ENCODE peak calls at places on chromosomes 1 and 21, in four cellular contexts. G is AG04450, O is WTC11, H is kidney epithelial cell. X is an unnamed sample.

GRCh38 chr1:163768581-163768980 is 446.8 kb downstream of the NUF2 start:
- DNase-seq in G (no peak), O (no peak), H (no peak), X (no peak)

GRCh38 chr1:94335950-94336349 is 82.2 kb upstream of the ABCD3 start:
- DNase-seq in G (peak), O (peak), H (no peak), X (no peak)

GRCh38 chr1:186082235-186082937 is 292.7 kb downstream of the TPR start:
- DNase-seq in G (no peak), O (no peak), H (peak), X (no peak)

GRCh38 chr1:2866415-2867086 is 65.1 kb upstream of the TTC34 start:
- DNase-seq in G (no peak), O (no peak), H (no peak), X (no peak)

GRCh38 chr1:62295921-62296451 is 23.2 kb downstream of the KANK4 start:
- DNase-seq in G (no peak), O (no peak), H (no peak), X (no peak)

GRCh38 chr1:212981025-212981495 is 30.7 kb downstream of the VASH2 start:
- DNase-seq in G (no peak), O (peak), H (no peak), X (no peak)

GRCh38 chr1:166479052-166479631 is 312.3 kb upstream of the FAM78B start:
- DNase-seq in G (peak), O (peak), H (no peak), X (peak)

GRCh38 chr1:111225717-111226400 is 1.7 kb upstream of the CHI3L2 start:
- DNase-seq in G (no peak), O (no peak), H (no peak), X (no peak)

GRCh38 chr1:228205526-228206436 is 2.1 kb upstream of the OBSCN start:
- DNase-seq in G (no peak), O (no peak), H (no peak), X (no peak)

GRCh38 chr1:240701412-240701811 is 89.5 kb upstream of the GREM2 start:
- DNase-seq in G (peak), O (no peak), H (peak), X (no peak)

GRCh38 chr1:106798991-106799390 is 257.5 kb upstream of the PRMT6 start:
- DNase-seq in G (no peak), O (no peak), H (no peak), X (no peak)

GRCh38 chr21:44711327-44712202 is at the start of gene TSPEAR:
- DNase-seq in G (no peak), O (no peak), H (no peak), X (no peak)

GRCh38 chr1:28822779-28823178 is 10.8 kb downstream of the OPRD1 start:
- DNase-seq in G (no peak), O (no peak), H (no peak), X (no peak)

GRCh38 chr1:244154882-244155531 is 103.9 kb downstream of the ZBTB18 start:
- DNase-seq in G (no peak), O (peak), H (no peak), X (no peak)

GRCh38 chr1:198556969-198557368 is 16.5 kb upstream of the ATP6V1G3 start:
- DNase-seq in G (no peak), O (no peak), H (no peak), X (no peak)

GRCh38 chr1:42334240-42335049 is 590 bp downstream of the FOXJ3 start:
- DNase-seq in G (no peak), O (peak), H (no peak), X (no peak)

GRCh38 chr21:46062471-46063211 is 35.3 kb upstream of the COL6A2 start:
- DNase-seq in G (no peak), O (no peak), H (no peak), X (no peak)

GRCh38 chr1:232641507-232641906 is 11.6 kb upstream of the SIPA1L2 start:
- DNase-seq in G (no peak), O (no peak), H (no peak), X (no peak)

GRCh38 chr1:232644209-232644608 is 14.3 kb upstream of the SIPA1L2 start:
- DNase-seq in G (no peak), O (no peak), H (no peak), X (no peak)

GRCh38 chr1:232648316-232648715 is 18.4 kb upstream of the SIPA1L2 start:
- DNase-seq in G (no peak), O (no peak), H (no peak), X (no peak)

GRCh38 chr1:232643227-232643626 is 13.3 kb upstream of the SIPA1L2 start:
- DNase-seq in G (no peak), O (no peak), H (no peak), X (no peak)
- TF ChIP-seq CTCF in G (peak), O (no peak), H (no peak), X (no peak)

GRCh38 chr1:37038079-37038702 is 3.9 kb upstream of the GRIK3 start:
- DNase-seq in G (no peak), O (peak), H (no peak), X (no peak)
- TF ChIP-seq CTCF in G (no peak), O (no peak), H (no peak), X (peak)

DNA sequence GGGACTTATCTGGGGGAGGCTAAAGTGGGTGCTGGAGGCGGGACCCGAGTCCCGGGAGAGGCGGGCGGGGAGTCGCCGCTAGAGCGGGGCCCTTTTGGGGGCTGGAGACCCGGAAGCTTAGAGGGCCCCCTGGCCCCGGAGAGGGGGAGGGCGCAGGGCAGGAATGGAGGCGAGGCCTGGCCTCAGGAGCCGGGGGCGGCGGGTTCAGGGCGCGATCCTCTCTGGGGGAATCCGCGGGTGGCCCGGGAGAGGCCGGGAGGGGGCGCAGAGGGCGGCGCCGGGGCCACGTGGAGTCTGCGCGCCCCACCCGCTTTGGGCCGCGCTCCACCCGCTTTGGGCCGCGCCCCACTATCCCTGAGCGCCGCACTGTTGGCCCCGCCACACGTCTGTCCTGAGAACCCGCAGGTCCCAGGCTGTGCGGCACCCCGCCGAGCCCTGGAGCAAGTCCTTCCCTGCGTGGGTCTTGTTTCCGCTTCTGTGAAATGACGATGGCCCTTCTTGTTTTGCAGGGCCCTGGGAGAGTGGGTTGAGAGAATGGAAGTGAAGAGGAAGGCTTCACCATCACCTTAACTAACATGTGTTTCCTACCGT is 84.4 kb downstream of the NKAIN1 start:
- DNase-seq in G (no peak), O (peak), H (no peak), X (no peak)
- TF ChIP-seq CTCF in G (peak), O (no peak), H (peak), X (no peak)

DNA sequence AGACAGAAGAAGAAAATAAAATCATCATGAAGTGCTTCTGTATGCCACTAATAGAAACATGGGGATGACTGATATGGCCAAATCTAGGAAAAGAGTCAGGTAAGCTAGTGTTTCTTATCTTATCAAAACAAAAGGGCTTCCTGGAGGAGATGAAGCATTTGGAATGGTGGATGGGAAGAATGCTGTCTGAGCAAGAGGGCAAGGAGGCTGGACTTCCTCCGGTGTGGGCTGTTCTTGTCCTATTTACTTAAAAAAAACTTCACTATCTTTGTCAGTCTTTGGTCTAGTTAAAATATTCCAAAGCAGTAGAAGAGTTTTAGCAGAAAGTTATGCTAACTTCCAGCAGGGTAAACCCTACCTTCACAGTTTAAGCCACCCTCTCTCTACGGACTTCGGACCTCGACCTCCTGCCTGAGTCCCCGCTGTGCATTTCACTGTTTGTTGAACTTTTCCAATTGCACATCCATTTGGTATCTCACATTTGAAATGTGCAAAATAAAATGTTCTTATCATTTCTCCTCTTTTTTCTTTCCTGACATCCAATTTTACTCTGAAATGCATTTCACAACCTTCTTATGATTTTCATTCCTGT is 64.8 kb upstream of the TSPAN2 start:
- DNase-seq in G (no peak), O (no peak), H (no peak), X (no peak)
- TF ChIP-seq CTCF in G (no peak), O (no peak), H (no peak), X (no peak)

GRCh38 chr1:27366113-27366410 is 699 bp downstream of the MAP3K6 start:
- DNase-seq in G (no peak), O (peak), H (no peak), X (no peak)

GRCh38 chr1:27372022-27372807 is 2.4 kb downstream of the FCN3 start:
- DNase-seq in G (no peak), O (no peak), H (no peak), X (no peak)

GRCh38 chr1:27366411-27367159 is at the start of gene MAP3K6:
- DNase-seq in G (peak), O (peak), H (no peak), X (no peak)

GRCh38 chr1:27367160-27367650 is 444 bp upstream of the MAP3K6 start:
- DNase-seq in G (no peak), O (peak), H (no peak), X (no peak)

GRCh38 chr1:27368872-27369703 is 2.3 kb upstream of the MAP3K6 start:
- DNase-seq in G (no peak), O (no peak), H (no peak), X (no peak)
- TF ChIP-seq CTCF in G (peak), O (no peak), H (peak), X (peak)

GRCh38 chr1:234231893-234232276 is 141.4 kb upstream of the COA6 start:
- DNase-seq in G (no peak), O (no peak), H (no peak), X (no peak)
- TF ChIP-seq CTCF in G (no peak), O (peak), H (no peak), X (no peak)

GRCh38 chr1:97158704-97159103 is 437.1 kb downstream of the PTBP2 start:
- DNase-seq in G (no peak), O (no peak), H (no peak), X (no peak)

GRCh38 chr1:97163591-97164275 is 442.1 kb downstream of the PTBP2 start:
- DNase-seq in G (no peak), O (no peak), H (no peak), X (no peak)

GRCh38 chr1:97159342-97159741 is 437.8 kb downstream of the PTBP2 start:
- DNase-seq in G (no peak), O (no peak), H (no peak), X (no peak)

GRCh38 chr1:97164276-97164639 is 442.7 kb downstream of the PTBP2 start:
- DNase-seq in G (no peak), O (no peak), H (no peak), X (no peak)

GRCh38 chr1:97160796-97161195 is 439.2 kb downstream of the PTBP2 start:
- DNase-seq in G (no peak), O (no peak), H (no peak), X (no peak)
- TF ChIP-seq CTCF in G (no peak), O (no peak), H (no peak), X (no peak)

GRCh38 chr1:45976623-45977022 is 155.8 kb downstream of the PIK3R3 start:
- DNase-seq in G (no peak), O (no peak), H (no peak), X (no peak)
- TF ChIP-seq CTCF in G (no peak), O (no peak), H (no peak), X (no peak)

GRCh38 chr1:8902765-8903164 is 24.3 kb upstream of the ENO1 start:
- DNase-seq in G (no peak), O (no peak), H (no peak), X (no peak)
- TF ChIP-seq CTCF in G (peak), O (no peak), H (peak), X (no peak)